ENCODE peak calls at places on chromosomes 13 and 19, in five cellular contexts. D, E, U, K and H are unnamed samples.

GRCh38 chr19:57327993-57328392 is 7.7 kb downstream of the ZNF543 start:
- DNase-seq in K (no peak), E (no peak), U (no peak), D (no peak), H (no peak)

GRCh38 chr13:43272866-43273265 is 249.5 kb downstream of the DNAJC15 start:
- DNase-seq in D (no peak), K (no peak), E (no peak), U (no peak), H (no peak)

GRCh38 chr19:2239771-2240770 is 3.4 kb downstream of the SF3A2 start:
- DNase-seq in E (no peak), D (no peak), U (peak), K (no peak), H (no peak)

GRCh38 chr19:12611361-12611699 is 610 bp downstream of the ZNF791 start:
- DNase-seq in D (peak), K (no peak), E (peak), U (peak), H (peak)

GRCh38 chr13:113831061-113831460 is 32.8 kb downstream of the GAS6 start:
- DNase-seq in K (no peak), E (no peak), U (no peak), D (no peak), H (peak)

GRCh38 chr13:91056746-91057145 is 290.7 kb upstream of the MIR17HG start:
- DNase-seq in U (no peak), K (no peak), E (no peak), D (no peak), H (no peak)

GRCh38 chr19:33868821-33869412 is 72.2 kb downstream of the KCTD15 start:
- DNase-seq in U (no peak), K (no peak), D (peak), E (no peak), H (no peak)

GRCh38 chr19:16125738-16126495 is 14.2 kb downstream of the RAB8A start:
- DNase-seq in D (no peak), E (no peak), K (no peak), U (no peak), H (no peak)

GRCh38 chr19:50383307-50383851 is 768 bp upstream of the POLD1 start:
- DNase-seq in U (no peak), K (no peak), E (no peak), D (peak), H (no peak)

GRCh38 chr13:70171151-70171550 is 62.9 kb upstream of the KLHL1 start:
- DNase-seq in K (no peak), D (no peak), U (no peak), E (no peak), H (no peak)

GRCh38 chr19:30046522-30046921 is 104.5 kb downstream of the URI1 start:
- DNase-seq in D (no peak), E (no peak), K (no peak), U (no peak), H (no peak)

GRCh38 chr19:5615756-5616327 is 6.7 kb downstream of the SAFB2 start:
- DNase-seq in U (peak), E (no peak), D (no peak), K (no peak), H (no peak)

GRCh38 chr19:31675187-31675913 is 326.1 kb upstream of the TSHZ3 start:
- DNase-seq in K (no peak), D (no peak), E (no peak), U (peak), H (no peak)

GRCh38 chr19:47735131-47735530 is 10.2 kb upstream of the NOP53 start:
- DNase-seq in K (no peak), D (peak), E (no peak), U (no peak), H (no peak)

GRCh38 chr19:58059003-58059671 is at the start of gene ZNF135:
- DNase-seq in D (peak), E (peak), U (no peak), K (peak), H (peak)

GRCh38 chr19:1241417-1242095 is at the start of gene ATP5F1D:
- DNase-seq in D (peak), K (peak), U (peak), E (no peak), H (peak)

GRCh38 chr19:42111811-42112210 is 20.4 kb downstream of the POU2F2 start:
- DNase-seq in E (no peak), D (no peak), K (no peak), U (peak), H (no peak)

GRCh38 chr13:100131863-100132574 is 43.1 kb downstream of the PCCA start:
- DNase-seq in U (peak), K (no peak), D (no peak), E (no peak), H (no peak)

GRCh38 chr19:2240881-2241760 is 4.5 kb downstream of the SF3A2 start:
- DNase-seq in U (no peak), E (no peak), D (no peak), K (no peak), H (no peak)

GRCh38 chr13:103386341-103386740 is 320.1 kb upstream of the SLC10A2 start:
- DNase-seq in U (no peak), K (no peak), E (no peak), D (no peak), H (no peak)

GRCh38 chr13:36163303-36163702 is 32.1 kb upstream of the DCLK1 start:
- DNase-seq in U (no peak), K (no peak), D (no peak), E (no peak), H (no peak)

GRCh38 chr13:98022210-98022609 is 68.7 kb downstream of the IPO5 start:
- DNase-seq in U (peak), K (no peak), E (no peak), D (no peak), H (no peak)

GRCh38 chr13:33446821-33447481 is 161.4 kb upstream of the STARD13 start:
- DNase-seq in E (no peak), U (peak), D (no peak), K (no peak), H (no peak)

GRCh38 chr13:34675626-34676025 is 266.4 kb upstream of the NBEA start:
- DNase-seq in K (no peak), U (no peak), D (no peak), E (no peak), H (no peak)

GRCh38 chr13:80141114-80141849 is 199.6 kb downstream of the SPRY2 start:
- DNase-seq in D (no peak), E (no peak), K (no peak), U (peak), H (no peak)

GRCh38 chr13:108120332-108120731 is 95.0 kb downstream of the LIG4 start:
- DNase-seq in U (no peak), D (peak), K (no peak), E (no peak), H (no peak)

GRCh38 chr13:113209880-113210421 is 538 bp downstream of the CUL4A start:
- DNase-seq in K (peak), E (no peak), U (peak), D (peak), H (peak)

GRCh38 chr13:44403720-44404063 is 30.1 kb downstream of the SERP2 start:
- DNase-seq in K (no peak), E (no peak), U (no peak), D (no peak), H (no peak)

GRCh38 chr19:17488593-17489391 is 18.5 kb downstream of the SLC27A1 start:
- DNase-seq in D (peak), E (no peak), K (peak), U (no peak), H (peak)
- TF ChIP-seq CTCF in D (peak), E (no peak), K (no peak), U (no peak), H (no peak)

DNA sequence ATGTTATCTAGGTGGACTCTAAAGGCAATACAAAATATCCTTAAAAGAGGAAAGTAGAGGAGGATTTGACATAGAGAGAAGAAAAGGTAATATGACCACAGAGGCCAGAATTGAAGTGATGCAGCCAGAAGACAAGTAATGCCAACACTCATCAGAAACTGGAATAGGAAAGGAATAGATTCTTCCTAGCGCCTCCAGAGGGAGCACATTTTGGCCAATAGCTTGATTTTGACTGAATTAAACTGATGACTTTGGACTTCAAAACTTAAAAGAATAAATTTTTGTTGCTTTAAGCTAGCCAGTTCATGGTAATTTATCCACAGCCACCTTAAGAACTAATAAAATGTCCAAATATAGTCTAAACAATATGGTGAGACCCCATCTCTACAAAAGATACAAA is 1921.9 kb downstream of the OLFM4 start:
- DNase-seq in K (no peak), E (no peak), D (no peak), U (no peak), H (no peak)
- TF ChIP-seq CTCF in K (no peak), E (no peak), D (peak), U (no peak), H (no peak)

DNA sequence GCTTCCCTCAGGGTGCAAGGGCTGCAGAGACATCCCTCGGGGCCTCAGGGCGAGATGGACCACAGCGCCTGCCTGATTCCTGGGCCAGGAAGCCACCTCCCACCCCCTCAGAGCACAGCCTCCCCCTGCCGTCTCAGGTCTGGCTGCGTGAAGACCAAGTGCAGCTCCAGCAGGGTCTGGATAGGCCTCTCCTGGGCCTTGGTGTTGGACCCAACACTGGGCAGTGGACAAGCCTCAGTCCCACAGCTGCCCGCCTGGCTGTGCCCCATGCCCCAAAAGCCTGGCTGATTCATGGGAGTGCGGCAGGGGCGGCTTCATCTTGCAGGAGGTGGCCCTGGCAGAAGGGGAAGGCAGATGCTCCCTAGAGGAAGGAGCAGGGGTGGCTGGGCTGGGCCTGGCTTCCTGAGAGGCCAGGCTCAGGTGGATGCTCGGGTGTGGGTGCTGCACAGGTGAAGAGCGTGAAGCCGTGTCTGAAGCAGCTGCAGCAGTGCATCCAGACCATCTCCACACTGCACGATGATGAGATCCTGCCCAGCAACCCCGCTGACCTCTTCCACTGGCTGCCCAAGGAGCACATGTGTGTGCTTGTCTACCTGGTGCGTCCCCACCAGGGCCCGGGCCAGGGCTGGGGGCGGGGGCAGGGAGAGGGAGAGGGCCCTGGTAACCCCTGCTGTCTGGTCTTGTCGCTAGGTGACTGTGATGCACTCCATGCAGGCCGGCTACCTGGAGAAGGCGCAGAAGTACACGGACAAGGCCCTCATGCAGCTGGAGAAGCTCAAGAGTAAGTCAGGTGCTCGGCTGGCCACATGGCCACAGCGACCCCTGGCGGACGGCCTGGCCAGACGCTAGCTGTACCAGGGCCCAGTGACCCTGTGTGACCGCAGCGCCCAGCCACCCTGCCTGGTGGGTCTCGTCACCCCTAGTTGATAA is 21.7 kb downstream of the MAU2 start:
- DNase-seq in E (no peak), K (no peak), U (peak), D (peak), H (peak)
- TF ChIP-seq CTCF in E (peak), K (no peak), U (peak), D (peak), H (peak)

GRCh38 chr19:11204076-11204602 is 6.8 kb upstream of the KANK2 start:
- DNase-seq in K (no peak), U (no peak), E (no peak), D (no peak), H (no peak)
- TF ChIP-seq CTCF in K (peak), U (peak), E (no peak), D (no peak), H (no peak)

GRCh38 chr13:28657784-28658538 is 969 bp upstream of the POMP start:
- DNase-seq in E (no peak), D (no peak), U (peak), K (no peak), H (no peak)

GRCh38 chr13:28658539-28658795 is 463 bp upstream of the POMP start:
- DNase-seq in E (no peak), U (no peak), K (no peak), D (no peak), H (no peak)

GRCh38 chr13:28655566-28655965 is 3.4 kb upstream of the POMP start:
- DNase-seq in D (no peak), K (no peak), E (no peak), U (peak), H (no peak)

GRCh38 chr13:28659611-28659970 is 661 bp downstream of the POMP start:
- DNase-seq in U (peak), K (no peak), D (no peak), E (no peak), H (no peak)

GRCh38 chr13:28658796-28659610 is at the start of gene POMP:
- DNase-seq in D (peak), U (peak), E (peak), K (peak), H (peak)
- TF ChIP-seq CTCF in D (peak), U (no peak), E (peak), K (no peak), H (no peak)

GRCh38 chr13:52652170-52652979 is at the start of gene SUGT1:
- DNase-seq in U (peak), D (peak), E (peak), K (peak), H (peak)
- TF ChIP-seq CTCF in U (peak), D (peak), E (peak), K (peak), H (no peak)